ENCODE peak calls at places on chromosome 13, in ten cellular contexts. Z, T, S, C, D, N, G, O, W and V are unnamed samples.

GRCh38 chr13:101202590-101202989 is 213.7 kb downstream of the NALCN start:
- DNase-seq in Z (no peak), T (no peak), S (no peak), C (no peak), D (no peak), N (no peak), G (no peak), O (no peak), W (no peak), V (no peak)

GRCh38 chr13:86870388-86870966 is 800.7 kb upstream of the SLITRK5 start:
- DNase-seq in Z (no peak), T (no peak), S (no peak), C (peak), D (peak), N (no peak), G (no peak), O (peak), W (peak), V (peak)

GRCh38 chr13:57823704-57824103 is 192.2 kb downstream of the PCDH17 start:
- DNase-seq in Z (no peak), T (no peak), S (no peak), C (no peak), D (no peak), N (no peak), G (no peak), O (no peak), W (no peak), V (no peak)

GRCh38 chr13:59531571-59532091 is 632.1 kb downstream of the DIAPH3 start:
- DNase-seq in Z (peak), T (peak), S (no peak), C (peak), D (peak), N (no peak), G (no peak), O (peak), W (peak), V (peak)

GRCh38 chr13:99542788-99543406 is 41.6 kb downstream of the TM9SF2 start:
- DNase-seq in Z (no peak), T (no peak), S (no peak), C (no peak), D (no peak), N (no peak), G (no peak), O (no peak), W (no peak), V (no peak)

GRCh38 chr13:37418490-37418889 is 180.1 kb downstream of the POSTN start:
- DNase-seq in Z (no peak), T (no peak), S (no peak), C (no peak), D (peak), N (no peak), G (no peak), O (no peak), W (peak), V (peak)

GRCh38 chr13:43684947-43685725 is 101.6 kb downstream of the ENOX1 start:
- DNase-seq in Z (no peak), T (no peak), S (no peak), C (no peak), D (no peak), N (no peak), G (no peak), O (no peak), W (no peak), V (no peak)

GRCh38 chr13:24512208-24513068 is at the start of gene PARP4:
- DNase-seq in Z (peak), T (peak), S (peak), C (peak), D (peak), N (peak), G (peak), O (peak), W (peak), V (peak)

GRCh38 chr13:109159650-109160309 is 530.4 kb downstream of the MYO16 start:
- DNase-seq in Z (no peak), T (no peak), S (no peak), C (no peak), D (no peak), N (no peak), G (no peak), O (no peak), W (no peak), V (no peak)

GRCh38 chr13:40228486-40228885 is 438.0 kb downstream of the FOXO1 start:
- DNase-seq in Z (no peak), T (no peak), S (no peak), C (no peak), D (no peak), N (no peak), G (no peak), O (no peak), W (peak), V (no peak)

GRCh38 chr13:112532837-112533745 is 54.9 kb downstream of the TUBGCP3 start:
- DNase-seq in Z (no peak), T (no peak), S (no peak), C (no peak), D (no peak), N (no peak), G (no peak), O (no peak), W (no peak), V (no peak)

GRCh38 chr13:102091231-102091630 is 310.6 kb downstream of the FGF14 start:
- DNase-seq in Z (peak), T (no peak), S (no peak), C (peak), D (peak), N (no peak), G (no peak), O (peak), W (no peak), V (no peak)

GRCh38 chr13:101289764-101290163 is 126.5 kb downstream of the NALCN start:
- DNase-seq in Z (no peak), T (no peak), S (no peak), C (peak), D (peak), N (no peak), G (no peak), O (peak), W (peak), V (peak)

GRCh38 chr13:102460806-102461205 is 59.0 kb upstream of the FGF14 start:
- DNase-seq in Z (no peak), T (no peak), S (no peak), C (no peak), D (no peak), N (no peak), G (no peak), O (no peak), W (no peak), V (no peak)

GRCh38 chr13:60164490-60164889 is 762 bp upstream of the DIAPH3 start:
- DNase-seq in Z (no peak), T (no peak), S (no peak), C (no peak), D (peak), N (no peak), G (no peak), O (no peak), W (peak), V (peak)

GRCh38 chr13:103287659-103288058 is 221.4 kb upstream of the SLC10A2 start:
- DNase-seq in Z (no peak), T (no peak), S (no peak), C (no peak), D (peak), N (no peak), G (no peak), O (peak), W (peak), V (no peak)

GRCh38 chr13:59906413-59907027 is 257.2 kb downstream of the DIAPH3 start:
- DNase-seq in Z (peak), T (no peak), S (no peak), C (peak), D (peak), N (no peak), G (no peak), O (peak), W (peak), V (peak)

GRCh38 chr13:90445179-90445578 is 902.3 kb upstream of the MIR17HG start:
- DNase-seq in Z (peak), T (no peak), S (no peak), C (peak), D (peak), N (peak), G (no peak), O (peak), W (peak), V (peak)

GRCh38 chr13:101942535-101943157 is 459.2 kb downstream of the FGF14 start:
- DNase-seq in Z (no peak), T (no peak), S (no peak), C (no peak), D (no peak), N (no peak), G (no peak), O (no peak), W (no peak), V (no peak)

GRCh38 chr13:99811067-99811715 is 160.4 kb downstream of the ZIC5 start:
- DNase-seq in Z (no peak), T (no peak), S (no peak), C (no peak), D (no peak), N (no peak), G (no peak), O (no peak), W (no peak), V (no peak)

GRCh38 chr13:25886438-25887214 is 165.2 kb downstream of the SHISA2 start:
- DNase-seq in Z (no peak), T (no peak), S (no peak), C (peak), D (peak), N (no peak), G (no peak), O (peak), W (peak), V (peak)

GRCh38 chr13:100175078-100175802 is 86.3 kb downstream of the PCCA start:
- DNase-seq in Z (no peak), T (no peak), S (no peak), C (no peak), D (no peak), N (no peak), G (no peak), O (no peak), W (no peak), V (no peak)

GRCh38 chr13:59701261-59701660 is 462.5 kb downstream of the DIAPH3 start:
- DNase-seq in Z (no peak), T (no peak), S (no peak), C (no peak), D (no peak), N (no peak), G (no peak), O (no peak), W (no peak), V (no peak)

GRCh38 chr13:100156786-100157185 is 67.9 kb downstream of the PCCA start:
- DNase-seq in Z (no peak), T (no peak), S (no peak), C (no peak), D (peak), N (no peak), G (no peak), O (peak), W (peak), V (peak)

GRCh38 chr13:47289578-47289977 is 392.7 kb upstream of the HTR2A start:
- DNase-seq in Z (no peak), T (no peak), S (no peak), C (peak), D (no peak), N (no peak), G (no peak), O (no peak), W (no peak), V (no peak)

DNA sequence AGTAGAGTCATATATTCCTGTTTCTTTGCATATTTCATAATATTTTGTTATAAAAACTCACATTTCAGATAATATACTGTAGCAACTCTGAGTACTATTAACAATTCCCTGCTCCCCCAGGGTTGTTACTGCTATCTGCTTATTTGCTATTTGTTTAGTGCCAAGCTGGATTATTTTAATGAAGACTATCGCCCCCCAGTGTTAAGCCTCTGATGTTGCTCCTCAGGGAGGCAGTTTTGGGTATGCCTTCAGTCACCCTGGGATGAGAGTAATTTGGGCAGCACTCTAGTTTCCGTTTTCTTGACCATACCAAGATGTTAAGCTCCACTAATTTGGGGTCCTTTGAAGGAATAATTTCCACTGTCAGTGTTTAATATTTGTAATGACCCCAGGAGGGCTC is 46.0 kb downstream of the MICU2 start:
- DNase-seq in Z (peak), T (no peak), S (no peak), C (no peak), D (peak), N (no peak), G (no peak), O (no peak), W (peak), V (peak)
- TF ChIP-seq CTCF in Z (peak), T (no peak), S (no peak), C (peak), D (peak), N (peak), G (peak), O (peak), W (peak), V (peak)

GRCh38 chr13:30377312-30377685 is 45.0 kb upstream of the UBE2L5 start:
- DNase-seq in Z (no peak), T (no peak), S (no peak), C (no peak), D (no peak), N (no peak), G (no peak), O (no peak), W (no peak), V (no peak)
- H3K4me3 ChIP-seq in Z (no peak), T (no peak), S (no peak), C (no peak), D (no peak), N (no peak), G (no peak), O (no peak), W (no peak), V (no peak)

DNA sequence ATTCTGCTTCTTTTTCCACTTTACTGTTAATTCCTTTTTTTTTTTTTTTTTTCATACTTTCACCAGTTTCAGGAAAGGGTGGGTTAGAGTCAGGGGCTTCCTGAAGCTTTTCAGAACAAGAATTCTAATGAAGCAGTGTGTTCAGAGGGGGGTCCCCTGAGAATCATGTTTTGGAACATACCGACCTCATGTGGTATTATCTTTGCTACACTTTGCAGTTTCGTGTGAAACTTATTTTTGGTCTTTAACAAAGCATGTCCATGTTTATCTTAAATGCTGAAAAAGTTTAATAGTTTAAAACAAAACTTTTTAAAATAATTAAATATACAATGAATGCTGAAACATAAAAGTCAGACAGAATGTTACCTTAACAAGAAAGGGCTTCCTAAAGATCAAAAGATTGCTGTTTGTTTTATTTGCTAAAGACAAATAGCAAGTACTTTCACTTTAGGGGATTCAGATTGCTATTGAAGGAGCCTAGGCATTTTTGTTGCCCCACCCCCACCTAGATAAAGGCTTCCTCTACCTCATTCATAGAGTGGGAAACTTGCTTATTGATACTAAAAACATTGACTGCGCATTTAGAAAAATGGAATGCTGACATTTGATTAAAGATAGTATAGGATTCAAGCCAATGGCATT is 21.1 kb upstream of the POMP start:
- DNase-seq in Z (no peak), T (no peak), S (no peak), C (no peak), D (peak), N (no peak), G (no peak), O (peak), W (no peak), V (no peak)
- TF ChIP-seq CTCF in Z (no peak), T (no peak), S (no peak), C (no peak), D (no peak), N (no peak), G (no peak), O (no peak), W (no peak), V (no peak)

GRCh38 chr13:62510906-62511655 is 1095.4 kb upstream of the PCDH20 start:
- DNase-seq in Z (no peak), T (no peak), S (no peak), C (no peak), D (no peak), N (no peak), G (no peak), O (no peak), W (no peak), V (no peak)

GRCh38 chr13:62512194-62513141 is 1096.8 kb upstream of the PCDH20 start:
- DNase-seq in Z (peak), T (no peak), S (no peak), C (peak), D (peak), N (no peak), G (peak), O (peak), W (peak), V (peak)
- H3K4me3 ChIP-seq in Z (no peak), T (no peak), S (no peak), C (no peak), D (no peak), N (no peak), G (no peak), O (no peak), W (no peak), V (no peak)